ENCODE peak calls at places on chromosomes 13 and 19, in five cellular contexts. One of them, this sample, is unnamed.

GRCh38 chr13:20713014-20713376 is 9.5 kb downstream of the IL17D start:
- DNase-seq in endodermal cell: no peak
- DNase-seq in heart right ventricle: no peak
- DNase-seq in stimulated activated CD8-positive, alpha-beta memory T cell treated with anti-CD3 and anti-CD28 coated beads, Interleukin-4, amount 100 ng/mL, for 4 hours: no peak
- DNase-seq in central memory CD8-positive, alpha-beta T cell: no peak
- DNase-seq in this sample: no peak

GRCh38 chr19:50190439-50190891 is 13.0 kb upstream of the MYH14 start:
- DNase-seq in heart right ventricle: no peak
- DNase-seq in endodermal cell: no peak
- DNase-seq in central memory CD8-positive, alpha-beta T cell: no peak
- DNase-seq in stimulated activated CD8-positive, alpha-beta memory T cell treated with anti-CD3 and anti-CD28 coated beads, Interleukin-4, amount 100 ng/mL, for 4 hours: no peak
- DNase-seq in this sample: no peak

GRCh38 chr19:39405930-39406655 is 554 bp upstream of the ZFP36 start:
- DNase-seq in central memory CD8-positive, alpha-beta T cell: peak
- DNase-seq in stimulated activated CD8-positive, alpha-beta memory T cell treated with anti-CD3 and anti-CD28 coated beads, Interleukin-4, amount 100 ng/mL, for 4 hours: peak
- DNase-seq in heart right ventricle: peak
- DNase-seq in endodermal cell: peak
- DNase-seq in this sample: peak

GRCh38 chr13:101985321-101985720 is 416.5 kb downstream of the FGF14 start:
- DNase-seq in central memory CD8-positive, alpha-beta T cell: no peak
- DNase-seq in heart right ventricle: no peak
- DNase-seq in stimulated activated CD8-positive, alpha-beta memory T cell treated with anti-CD3 and anti-CD28 coated beads, Interleukin-4, amount 100 ng/mL, for 4 hours: no peak
- DNase-seq in endodermal cell: no peak
- DNase-seq in this sample: no peak

GRCh38 chr13:82962422-82962821 is 919.9 kb downstream of the SLITRK1 start:
- DNase-seq in heart right ventricle: no peak
- DNase-seq in central memory CD8-positive, alpha-beta T cell: no peak
- DNase-seq in stimulated activated CD8-positive, alpha-beta memory T cell treated with anti-CD3 and anti-CD28 coated beads, Interleukin-4, amount 100 ng/mL, for 4 hours: no peak
- DNase-seq in endodermal cell: no peak
- DNase-seq in this sample: no peak

GRCh38 chr19:3010871-3011270 is 18.2 kb downstream of the TLE2 start:
- DNase-seq in central memory CD8-positive, alpha-beta T cell: no peak
- DNase-seq in stimulated activated CD8-positive, alpha-beta memory T cell treated with anti-CD3 and anti-CD28 coated beads, Interleukin-4, amount 100 ng/mL, for 4 hours: no peak
- DNase-seq in heart right ventricle: no peak
- DNase-seq in endodermal cell: no peak
- DNase-seq in this sample: no peak

GRCh38 chr19:2542341-2543069 is 66.6 kb downstream of the GADD45B start:
- DNase-seq in central memory CD8-positive, alpha-beta T cell: no peak
- DNase-seq in endodermal cell: peak
- DNase-seq in heart right ventricle: no peak
- DNase-seq in stimulated activated CD8-positive, alpha-beta memory T cell treated with anti-CD3 and anti-CD28 coated beads, Interleukin-4, amount 100 ng/mL, for 4 hours: no peak
- DNase-seq in this sample: no peak

GRCh38 chr19:5289060-5289990 is 51.3 kb downstream of the PTPRS start:
- DNase-seq in central memory CD8-positive, alpha-beta T cell: no peak
- DNase-seq in endodermal cell: peak
- DNase-seq in stimulated activated CD8-positive, alpha-beta memory T cell treated with anti-CD3 and anti-CD28 coated beads, Interleukin-4, amount 100 ng/mL, for 4 hours: no peak
- DNase-seq in heart right ventricle: no peak
- DNase-seq in this sample: no peak

GRCh38 chr19:32599736-32600157 is 18.8 kb downstream of the PDCD5 start:
- DNase-seq in stimulated activated CD8-positive, alpha-beta memory T cell treated with anti-CD3 and anti-CD28 coated beads, Interleukin-4, amount 100 ng/mL, for 4 hours: no peak
- DNase-seq in central memory CD8-positive, alpha-beta T cell: no peak
- DNase-seq in endodermal cell: peak
- DNase-seq in heart right ventricle: peak
- DNase-seq in this sample: peak

GRCh38 chr19:45340899-45341453 is 426 bp downstream of the KLC3 start:
- DNase-seq in stimulated activated CD8-positive, alpha-beta memory T cell treated with anti-CD3 and anti-CD28 coated beads, Interleukin-4, amount 100 ng/mL, for 4 hours: no peak
- DNase-seq in heart right ventricle: no peak
- DNase-seq in central memory CD8-positive, alpha-beta T cell: no peak
- DNase-seq in endodermal cell: peak
- DNase-seq in this sample: no peak

GRCh38 chr13:50948576-50948975 is 39.0 kb downstream of the RNASEH2B start:
- DNase-seq in endodermal cell: no peak
- DNase-seq in heart right ventricle: no peak
- DNase-seq in stimulated activated CD8-positive, alpha-beta memory T cell treated with anti-CD3 and anti-CD28 coated beads, Interleukin-4, amount 100 ng/mL, for 4 hours: no peak
- DNase-seq in central memory CD8-positive, alpha-beta T cell: no peak
- DNase-seq in this sample: no peak

GRCh38 chr19:15332311-15332996 is at the start of gene BRD4:
- DNase-seq in endodermal cell: peak
- DNase-seq in heart right ventricle: peak
- DNase-seq in central memory CD8-positive, alpha-beta T cell: peak
- DNase-seq in stimulated activated CD8-positive, alpha-beta memory T cell treated with anti-CD3 and anti-CD28 coated beads, Interleukin-4, amount 100 ng/mL, for 4 hours: peak
- DNase-seq in this sample: peak

GRCh38 chr13:113952151-113952982 is 21.5 kb downstream of the C13orf46 start:
- DNase-seq in endodermal cell: no peak
- DNase-seq in heart right ventricle: no peak
- DNase-seq in central memory CD8-positive, alpha-beta T cell: no peak
- DNase-seq in stimulated activated CD8-positive, alpha-beta memory T cell treated with anti-CD3 and anti-CD28 coated beads, Interleukin-4, amount 100 ng/mL, for 4 hours: no peak
- DNase-seq in this sample: no peak

GRCh38 chr13:67229438-67230242 is 496 bp downstream of the PCDH9 start:
- DNase-seq in stimulated activated CD8-positive, alpha-beta memory T cell treated with anti-CD3 and anti-CD28 coated beads, Interleukin-4, amount 100 ng/mL, for 4 hours: no peak
- DNase-seq in endodermal cell: peak
- DNase-seq in heart right ventricle: no peak
- DNase-seq in central memory CD8-positive, alpha-beta T cell: no peak
- DNase-seq in this sample: no peak

GRCh38 chr13:106859505-106859904 is 291.6 kb upstream of the ARGLU1 start:
- DNase-seq in central memory CD8-positive, alpha-beta T cell: no peak
- DNase-seq in stimulated activated CD8-positive, alpha-beta memory T cell treated with anti-CD3 and anti-CD28 coated beads, Interleukin-4, amount 100 ng/mL, for 4 hours: no peak
- DNase-seq in endodermal cell: peak
- DNase-seq in heart right ventricle: no peak
- DNase-seq in this sample: no peak

GRCh38 chr13:24878340-24878739 is 114.4 kb downstream of the RNF17 start:
- DNase-seq in central memory CD8-positive, alpha-beta T cell: no peak
- DNase-seq in endodermal cell: no peak
- DNase-seq in heart right ventricle: no peak
- DNase-seq in stimulated activated CD8-positive, alpha-beta memory T cell treated with anti-CD3 and anti-CD28 coated beads, Interleukin-4, amount 100 ng/mL, for 4 hours: no peak
- DNase-seq in this sample: no peak

GRCh38 chr13:26163812-26164211 is 58.3 kb downstream of the RNF6 start:
- DNase-seq in central memory CD8-positive, alpha-beta T cell: no peak
- DNase-seq in endodermal cell: no peak
- DNase-seq in stimulated activated CD8-positive, alpha-beta memory T cell treated with anti-CD3 and anti-CD28 coated beads, Interleukin-4, amount 100 ng/mL, for 4 hours: no peak
- DNase-seq in heart right ventricle: no peak
- DNase-seq in this sample: no peak

GRCh38 chr19:27750697-27751391 is 1462.1 kb downstream of the UQCRFS1 start:
- DNase-seq in heart right ventricle: no peak
- DNase-seq in endodermal cell: peak
- DNase-seq in central memory CD8-positive, alpha-beta T cell: no peak
- DNase-seq in stimulated activated CD8-positive, alpha-beta memory T cell treated with anti-CD3 and anti-CD28 coated beads, Interleukin-4, amount 100 ng/mL, for 4 hours: no peak
- DNase-seq in this sample: no peak

GRCh38 chr19:9793051-9793591 is 24.6 kb upstream of the ZNF846 start:
- DNase-seq in central memory CD8-positive, alpha-beta T cell: no peak
- DNase-seq in heart right ventricle: peak
- DNase-seq in endodermal cell: no peak
- DNase-seq in stimulated activated CD8-positive, alpha-beta memory T cell treated with anti-CD3 and anti-CD28 coated beads, Interleukin-4, amount 100 ng/mL, for 4 hours: peak
- DNase-seq in this sample: no peak

GRCh38 chr19:48859711-48860572 is 8.5 kb downstream of the PLEKHA4 start:
- DNase-seq in endodermal cell: peak
- DNase-seq in stimulated activated CD8-positive, alpha-beta memory T cell treated with anti-CD3 and anti-CD28 coated beads, Interleukin-4, amount 100 ng/mL, for 4 hours: no peak
- DNase-seq in heart right ventricle: no peak
- DNase-seq in central memory CD8-positive, alpha-beta T cell: no peak
- DNase-seq in this sample: peak

GRCh38 chr19:1361601-1362384 is 21.9 kb upstream of the NDUFS7 start:
- DNase-seq in stimulated activated CD8-positive, alpha-beta memory T cell treated with anti-CD3 and anti-CD28 coated beads, Interleukin-4, amount 100 ng/mL, for 4 hours: no peak
- DNase-seq in heart right ventricle: no peak
- DNase-seq in central memory CD8-positive, alpha-beta T cell: no peak
- DNase-seq in endodermal cell: no peak
- DNase-seq in this sample: no peak

GRCh38 chr13:112244495-112245177 is 131.5 kb upstream of the SPACA7 start:
- DNase-seq in endodermal cell: peak
- DNase-seq in central memory CD8-positive, alpha-beta T cell: no peak
- DNase-seq in heart right ventricle: no peak
- DNase-seq in stimulated activated CD8-positive, alpha-beta memory T cell treated with anti-CD3 and anti-CD28 coated beads, Interleukin-4, amount 100 ng/mL, for 4 hours: no peak
- DNase-seq in this sample: no peak

GRCh38 chr13:76523740-76524382 is 362.3 kb downstream of the KCTD12 start:
- DNase-seq in central memory CD8-positive, alpha-beta T cell: no peak
- DNase-seq in stimulated activated CD8-positive, alpha-beta memory T cell treated with anti-CD3 and anti-CD28 coated beads, Interleukin-4, amount 100 ng/mL, for 4 hours: no peak
- DNase-seq in heart right ventricle: no peak
- DNase-seq in endodermal cell: no peak
- DNase-seq in this sample: no peak

GRCh38 chr19:47766670-47767069 is 11.8 kb upstream of the SELENOW start:
- DNase-seq in heart right ventricle: no peak
- DNase-seq in stimulated activated CD8-positive, alpha-beta memory T cell treated with anti-CD3 and anti-CD28 coated beads, Interleukin-4, amount 100 ng/mL, for 4 hours: no peak
- DNase-seq in endodermal cell: no peak
- DNase-seq in central memory CD8-positive, alpha-beta T cell: no peak
- DNase-seq in this sample: no peak

GRCh38 chr13:50370303-50370950 is 355.2 kb downstream of the KCNRG start:
- DNase-seq in stimulated activated CD8-positive, alpha-beta memory T cell treated with anti-CD3 and anti-CD28 coated beads, Interleukin-4, amount 100 ng/mL, for 4 hours: no peak
- DNase-seq in heart right ventricle: no peak
- DNase-seq in endodermal cell: no peak
- DNase-seq in central memory CD8-positive, alpha-beta T cell: no peak
- DNase-seq in this sample: peak

GRCh38 chr13:102609696-102610095 is 12.9 kb downstream of the TPP2 start:
- DNase-seq in heart right ventricle: no peak
- DNase-seq in stimulated activated CD8-positive, alpha-beta memory T cell treated with anti-CD3 and anti-CD28 coated beads, Interleukin-4, amount 100 ng/mL, for 4 hours: no peak
- DNase-seq in central memory CD8-positive, alpha-beta T cell: no peak
- DNase-seq in endodermal cell: no peak
- DNase-seq in this sample: no peak

GRCh38 chr19:42134671-42135070 is 2.4 kb upstream of the POU2F2 start:
- DNase-seq in heart right ventricle: no peak
- DNase-seq in endodermal cell: no peak
- DNase-seq in stimulated activated CD8-positive, alpha-beta memory T cell treated with anti-CD3 and anti-CD28 coated beads, Interleukin-4, amount 100 ng/mL, for 4 hours: no peak
- DNase-seq in central memory CD8-positive, alpha-beta T cell: no peak
- DNase-seq in this sample: no peak

GRCh38 chr13:51643114-51643881 is 59.0 kb downstream of the WDFY2 start:
- DNase-seq in stimulated activated CD8-positive, alpha-beta memory T cell treated with anti-CD3 and anti-CD28 coated beads, Interleukin-4, amount 100 ng/mL, for 4 hours: no peak
- DNase-seq in central memory CD8-positive, alpha-beta T cell: no peak
- DNase-seq in endodermal cell: peak
- DNase-seq in heart right ventricle: no peak
- DNase-seq in this sample: no peak

GRCh38 chr13:33639158-33639557 is 178.8 kb upstream of the RFC3 start:
- DNase-seq in stimulated activated CD8-positive, alpha-beta memory T cell treated with anti-CD3 and anti-CD28 coated beads, Interleukin-4, amount 100 ng/mL, for 4 hours: no peak
- DNase-seq in central memory CD8-positive, alpha-beta T cell: no peak
- DNase-seq in endodermal cell: no peak
- DNase-seq in heart right ventricle: no peak
- DNase-seq in this sample: no peak

GRCh38 chr19:1169921-1170885 is 3.9 kb downstream of the SBNO2 start:
- DNase-seq in central memory CD8-positive, alpha-beta T cell: no peak
- DNase-seq in heart right ventricle: no peak
- DNase-seq in stimulated activated CD8-positive, alpha-beta memory T cell treated with anti-CD3 and anti-CD28 coated beads, Interleukin-4, amount 100 ng/mL, for 4 hours: no peak
- DNase-seq in endodermal cell: no peak
- DNase-seq in this sample: no peak

GRCh38 chr19:39949026-39949747 is 14.8 kb upstream of the FCGBP start:
- DNase-seq in endodermal cell: no peak
- DNase-seq in heart right ventricle: no peak
- DNase-seq in stimulated activated CD8-positive, alpha-beta memory T cell treated with anti-CD3 and anti-CD28 coated beads, Interleukin-4, amount 100 ng/mL, for 4 hours: no peak
- DNase-seq in central memory CD8-positive, alpha-beta T cell: no peak
- DNase-seq in this sample: no peak

GRCh38 chr19:12837225-12837624 is 1.1 kb upstream of the MAST1 start:
- DNase-seq in endodermal cell: no peak
- DNase-seq in central memory CD8-positive, alpha-beta T cell: no peak
- DNase-seq in heart right ventricle: no peak
- DNase-seq in stimulated activated CD8-positive, alpha-beta memory T cell treated with anti-CD3 and anti-CD28 coated beads, Interleukin-4, amount 100 ng/mL, for 4 hours: no peak
- DNase-seq in this sample: no peak

GRCh38 chr13:24671367-24672117 is 8.7 kb upstream of the ATP12A start:
- DNase-seq in stimulated activated CD8-positive, alpha-beta memory T cell treated with anti-CD3 and anti-CD28 coated beads, Interleukin-4, amount 100 ng/mL, for 4 hours: no peak
- DNase-seq in heart right ventricle: peak
- DNase-seq in endodermal cell: peak
- DNase-seq in central memory CD8-positive, alpha-beta T cell: no peak
- DNase-seq in this sample: no peak

GRCh38 chr19:42135836-42136235 is 3.6 kb upstream of the POU2F2 start:
- DNase-seq in central memory CD8-positive, alpha-beta T cell: no peak
- DNase-seq in heart right ventricle: no peak
- DNase-seq in endodermal cell: no peak
- DNase-seq in stimulated activated CD8-positive, alpha-beta memory T cell treated with anti-CD3 and anti-CD28 coated beads, Interleukin-4, amount 100 ng/mL, for 4 hours: no peak
- DNase-seq in this sample: no peak

GRCh38 chr19:54017266-54017665 is 25.8 kb downstream of the CACNG6 start:
- DNase-seq in endodermal cell: no peak
- DNase-seq in central memory CD8-positive, alpha-beta T cell: no peak
- DNase-seq in stimulated activated CD8-positive, alpha-beta memory T cell treated with anti-CD3 and anti-CD28 coated beads, Interleukin-4, amount 100 ng/mL, for 4 hours: no peak
- DNase-seq in heart right ventricle: no peak
- DNase-seq in this sample: no peak

GRCh38 chr13:79621449-79621848 is 140.5 kb downstream of the NDFIP2 start:
- DNase-seq in central memory CD8-positive, alpha-beta T cell: no peak
- DNase-seq in endodermal cell: no peak
- DNase-seq in stimulated activated CD8-positive, alpha-beta memory T cell treated with anti-CD3 and anti-CD28 coated beads, Interleukin-4, amount 100 ng/mL, for 4 hours: no peak
- DNase-seq in heart right ventricle: no peak
- DNase-seq in this sample: no peak

GRCh38 chr19:7559102-7559501 is 23.6 kb downstream of the PNPLA6 start:
- DNase-seq in heart right ventricle: no peak
- DNase-seq in stimulated activated CD8-positive, alpha-beta memory T cell treated with anti-CD3 and anti-CD28 coated beads, Interleukin-4, amount 100 ng/mL, for 4 hours: no peak
- DNase-seq in endodermal cell: no peak
- DNase-seq in central memory CD8-positive, alpha-beta T cell: no peak
- DNase-seq in this sample: no peak

GRCh38 chr19:24098359-24098758 is 11.4 kb downstream of the ZNF254 start:
- DNase-seq in heart right ventricle: no peak
- DNase-seq in central memory CD8-positive, alpha-beta T cell: no peak
- DNase-seq in stimulated activated CD8-positive, alpha-beta memory T cell treated with anti-CD3 and anti-CD28 coated beads, Interleukin-4, amount 100 ng/mL, for 4 hours: no peak
- DNase-seq in endodermal cell: no peak
- DNase-seq in this sample: no peak

GRCh38 chr13:44969858-44970484 is 19.3 kb downstream of the NUFIP1 start:
- DNase-seq in stimulated activated CD8-positive, alpha-beta memory T cell treated with anti-CD3 and anti-CD28 coated beads, Interleukin-4, amount 100 ng/mL, for 4 hours: no peak
- DNase-seq in central memory CD8-positive, alpha-beta T cell: no peak
- DNase-seq in heart right ventricle: peak
- DNase-seq in endodermal cell: no peak
- DNase-seq in this sample: no peak

GRCh38 chr13:33927315-33927714 is 109.4 kb downstream of the RFC3 start:
- DNase-seq in stimulated activated CD8-positive, alpha-beta memory T cell treated with anti-CD3 and anti-CD28 coated beads, Interleukin-4, amount 100 ng/mL, for 4 hours: no peak
- DNase-seq in central memory CD8-positive, alpha-beta T cell: no peak
- DNase-seq in heart right ventricle: no peak
- DNase-seq in endodermal cell: no peak
- DNase-seq in this sample: no peak

This sample was measured in memory B cell.